ENCODE peak calls at places on chromosomes 3 and 15, in seven cellular contexts. Q is stimulated activated CD8-positive, alpha-beta memory T cell treated with anti-CD3 and anti-CD28 coated beads, Interleukin-2, amount 100 ng/mL, for 1 hour; K is substantia nigra; E is activated T-cell treated with anti-CD3 and anti-CD28 coated beads for 1 hour; T is thyroid gland; H is CD4-positive, alpha-beta T cell; C is foreskin fibroblast. N is an unnamed sample.

GRCh38 chr3:114071786-114072185 is 15.2 kb downstream of the QTRT2 start:
- DNase-seq in T (no peak), H (no peak), Q (no peak), E (no peak), C (no peak), K (no peak), N (no peak)

GRCh38 chr15:79065744-79066376 is 24.7 kb downstream of the RASGRF1 start:
- DNase-seq in T (no peak), C (no peak), H (no peak), Q (no peak), E (no peak), K (no peak), N (no peak)

GRCh38 chr3:168049366-168049974 is 46.3 kb downstream of the GOLIM4 start:
- DNase-seq in Q (no peak), K (no peak), H (no peak), T (no peak), C (peak; percentile 74), E (no peak), N (no peak)

GRCh38 chr3:30751610-30752299 is 142.7 kb downstream of the GADL1 start:
- DNase-seq in C (peak; percentile 73), T (peak; percentile 12), E (peak; percentile 48), H (peak; percentile 52), Q (peak; percentile 9), K (no peak), N (no peak)

GRCh38 chr3:50246517-50246954 is 10.5 kb downstream of the GNAI2 start:
- DNase-seq in T (no peak), C (peak; percentile 95), Q (peak; percentile 52), E (peak; percentile 60), H (peak; percentile 60), K (no peak), N (no peak)

GRCh38 chr15:72133211-72133610 is 15.0 kb downstream of the SENP8 start:
- DNase-seq in K (no peak), H (no peak), C (no peak), T (no peak), E (no peak), Q (no peak), N (no peak)

GRCh38 chr15:90212221-90213079 is 11.3 kb downstream of the SEMA4B start:
- DNase-seq in H (no peak), K (no peak), T (peak; percentile 85), Q (no peak), C (peak; percentile 43), E (no peak), N (no peak)

GRCh38 chr15:62393196-62393595 is 228.1 kb upstream of the C2CD4B start:
- DNase-seq in E (no peak), K (no peak), C (peak; percentile 33), T (no peak), Q (no peak), H (no peak), N (no peak)

GRCh38 chr15:90062023-90062728 is 40.1 kb downstream of the IDH2 start:
- DNase-seq in C (peak; percentile 30), Q (no peak), E (peak; percentile 11), T (peak; percentile 84), H (peak; percentile 13), K (no peak), N (no peak)

GRCh38 chr3:73143821-73144237 is 82.4 kb downstream of the EBLN2 start:
- DNase-seq in C (peak; percentile 40), E (no peak), H (no peak), K (no peak), T (no peak), Q (no peak), N (no peak)

GRCh38 chr3:13215940-13216546 is 142.8 kb upstream of the IQSEC1 start:
- DNase-seq in Q (no peak), E (no peak), H (no peak), K (no peak), C (peak; percentile 30), T (no peak), N (no peak)

GRCh38 chr15:81950841-81951414 is 94.9 kb downstream of the MEX3B start:
- DNase-seq in C (peak; percentile 8), T (no peak), E (no peak), Q (no peak), K (no peak), H (no peak), N (no peak)

GRCh38 chr3:13378155-13378554 is 42.0 kb downstream of the NUP210 start:
- DNase-seq in E (no peak), C (peak; percentile 8), K (no peak), Q (no peak), H (no peak), T (no peak), N (no peak)

GRCh38 chr3:63043631-63044030 is 168.4 kb upstream of the CADPS start:
- DNase-seq in E (no peak), H (no peak), Q (no peak), K (no peak), T (peak; percentile 66), C (peak; percentile 22), N (no peak)

GRCh38 chr3:69484507-69485393 is 98.9 kb upstream of the FRMD4B start:
- DNase-seq in T (no peak), K (no peak), Q (no peak), H (no peak), E (no peak), C (no peak), N (no peak)

GRCh38 chr3:111484666-111485065 is 57.3 kb upstream of the CD96 start:
- DNase-seq in T (peak; percentile 34), Q (no peak), H (no peak), E (no peak), C (peak; percentile 33), K (no peak), N (no peak)

GRCh38 chr15:69750253-69750652 is 297.6 kb downstream of the RPLP1 start:
- DNase-seq in Q (no peak), K (no peak), T (no peak), H (no peak), E (no peak), C (no peak), N (no peak)

GRCh38 chr3:99498544-99499234 is 139.7 kb upstream of the COL8A1 start:
- DNase-seq in K (no peak), T (no peak), E (no peak), H (no peak), Q (no peak), C (peak; percentile 16), N (no peak)

GRCh38 chr3:100073555-100074307 is 40.6 kb downstream of the FILIP1L start:
- DNase-seq in E (no peak), Q (no peak), K (no peak), T (no peak), H (no peak), C (peak; percentile 80), N (no peak)

GRCh38 chr3:9330166-9330703 is 32.6 kb upstream of the THUMPD3 start:
- DNase-seq in K (no peak), Q (no peak), T (no peak), C (no peak), E (no peak), H (no peak), N (no peak)

GRCh38 chr3:186097317-186097662 is 11.6 kb downstream of the ETV5 start:
- DNase-seq in C (no peak), E (no peak), K (no peak), H (no peak), T (no peak), Q (no peak), N (no peak)

GRCh38 chr15:90191795-90192494 is 9.2 kb upstream of the SEMA4B start:
- DNase-seq in K (peak; percentile 60), C (peak; percentile 52), Q (no peak), H (peak; percentile 21), T (peak; percentile 99), E (peak; percentile 23), N (peak; percentile 62)

GRCh38 chr3:184874709-184875644 is 63.0 kb downstream of the VPS8 start:
- DNase-seq in T (no peak), E (no peak), H (no peak), C (peak; percentile 67), Q (no peak), K (no peak), N (no peak)

GRCh38 chr3:188170461-188171459 is 16.8 kb downstream of the LPP start:
- DNase-seq in H (no peak), T (no peak), C (no peak), Q (no peak), K (no peak), E (peak; percentile 16), N (no peak)

GRCh38 chr15:85125056-85125661 is 143.5 kb downstream of the PDE8A start:
- DNase-seq in Q (no peak), E (no peak), T (no peak), K (no peak), H (no peak), C (peak; percentile 62), N (no peak)

GRCh38 chr15:65246026-65246714 is 34.9 kb upstream of the CILP start:
- DNase-seq in Q (no peak), T (no peak), C (no peak), H (no peak), K (no peak), E (no peak), N (no peak)

GRCh38 chr3:155745795-155746550 is 1.1 kb upstream of the PLCH1 start:
- DNase-seq in H (no peak), C (peak; percentile 2), K (no peak), Q (no peak), E (no peak), T (peak; percentile 85), N (peak; percentile 30)

GRCh38 chr15:77723756-77724155 is 91.0 kb upstream of the LINGO1 start:
- DNase-seq in K (no peak), Q (no peak), E (no peak), C (no peak), T (no peak), H (no peak), N (no peak)

GRCh38 chr3:171640520-171641412 is 169.5 kb downstream of the PLD1 start:
- DNase-seq in H (no peak), C (peak; percentile 52), Q (no peak), K (no peak), T (peak; percentile 38), E (no peak), N (no peak)

GRCh38 chr3:101530213-101531047 is 17.4 kb upstream of the SENP7 start:
- DNase-seq in H (no peak), C (no peak), T (no peak), Q (no peak), K (no peak), E (no peak), N (no peak)

GRCh38 chr15:43518073-43518761 is 809 bp downstream of the MAP1A start:
- DNase-seq in Q (no peak), T (peak; percentile 55), C (peak; percentile 70), E (no peak), H (no peak), K (peak; percentile 60), N (peak; percentile 73)

GRCh38 chr3:52428151-52429005 is 16.5 kb downstream of the SEMA3G start:
- DNase-seq in Q (no peak), H (no peak), C (peak; percentile 90), K (no peak), T (peak; percentile 66), E (no peak), N (peak; percentile 74)

GRCh38 chr15:66934315-66934930 is 131.0 kb upstream of the SMAD3 start:
- DNase-seq in K (no peak), Q (no peak), T (no peak), C (no peak), H (no peak), E (no peak), N (no peak)

GRCh38 chr3:58202917-58203360 is 7.8 kb downstream of the DNASE1L3 start:
- DNase-seq in C (no peak), H (no peak), K (no peak), Q (no peak), E (no peak), T (no peak), N (no peak)

GRCh38 chr3:14258906-14259904 is 80.6 kb downstream of the LSM3 start:
- DNase-seq in E (no peak), Q (no peak), K (no peak), C (no peak), H (no peak), T (no peak), N (no peak)

GRCh38 chr15:31427411-31427810 is 100.8 kb downstream of the KLF13 start:
- DNase-seq in E (no peak), C (peak; percentile 30), K (no peak), H (no peak), Q (no peak), T (no peak), N (no peak)

GRCh38 chr3:134754768-134755559 is 40.1 kb upstream of the EPHB1 start:
- DNase-seq in T (peak; percentile 69), E (no peak), Q (no peak), C (peak; percentile 64), K (no peak), H (no peak), N (no peak)

GRCh38 chr3:135056084-135056730 is 261.1 kb downstream of the EPHB1 start:
- DNase-seq in E (no peak), Q (no peak), K (no peak), H (no peak), T (no peak), C (no peak), N (no peak)

N was measured in frontal cortex.